ENCODE peak calls at places on chromosomes 13 and 19, in six cellular contexts. One of them, this sample, is unnamed.

GRCh38 chr19:35346193-35347052 is 1.3 kb upstream of the FFAR1 start:
- DNase-seq in heart right ventricle: no peak
- DNase-seq in tibial artery: peak; percentile 54
- DNase-seq in adrenal gland: no peak
- DNase-seq in aorta: peak; percentile 70
- DNase-seq in CD4-positive, alpha-beta memory T cell: peak; percentile 84
- DNase-seq in this sample: peak; percentile 35

GRCh38 chr19:15934332-15935078 is at the start of gene CYP4F11:
- DNase-seq in heart right ventricle: peak; percentile 69
- DNase-seq in tibial artery: peak; percentile 89
- DNase-seq in adrenal gland: peak; percentile 26
- DNase-seq in aorta: peak; percentile 94
- DNase-seq in CD4-positive, alpha-beta memory T cell: no peak
- DNase-seq in this sample: no peak

GRCh38 chr13:51230473-51231105 is 8.4 kb downstream of the FAM124A start:
- DNase-seq in heart right ventricle: peak; percentile 43
- DNase-seq in tibial artery: no peak
- DNase-seq in adrenal gland: peak; percentile 78
- DNase-seq in aorta: no peak
- DNase-seq in CD4-positive, alpha-beta memory T cell: no peak
- DNase-seq in this sample: no peak

GRCh38 chr13:112887151-112887550 is 81.9 kb upstream of the MCF2L start:
- DNase-seq in heart right ventricle: no peak
- DNase-seq in tibial artery: no peak
- DNase-seq in adrenal gland: no peak
- DNase-seq in aorta: no peak
- DNase-seq in CD4-positive, alpha-beta memory T cell: no peak
- DNase-seq in this sample: no peak

GRCh38 chr19:35776102-35776788 is 881 bp downstream of the ARHGAP33 start:
- DNase-seq in heart right ventricle: no peak
- DNase-seq in tibial artery: peak; percentile 63
- DNase-seq in adrenal gland: no peak
- DNase-seq in aorta: no peak
- DNase-seq in CD4-positive, alpha-beta memory T cell: no peak
- DNase-seq in this sample: no peak

GRCh38 chr13:113078895-113079720 is 26.5 kb upstream of the F7 start:
- DNase-seq in heart right ventricle: no peak
- DNase-seq in tibial artery: no peak
- DNase-seq in adrenal gland: no peak
- DNase-seq in aorta: peak; percentile 45
- DNase-seq in CD4-positive, alpha-beta memory T cell: no peak
- DNase-seq in this sample: no peak

GRCh38 chr13:32659736-32660135 is 73.5 kb downstream of the PDS5B start:
- DNase-seq in heart right ventricle: no peak
- DNase-seq in tibial artery: no peak
- DNase-seq in adrenal gland: no peak
- DNase-seq in aorta: no peak
- DNase-seq in CD4-positive, alpha-beta memory T cell: no peak
- DNase-seq in this sample: no peak

GRCh38 chr19:37977391-37977790 is 70.4 kb downstream of the SIPA1L3 start:
- DNase-seq in heart right ventricle: no peak
- DNase-seq in tibial artery: peak; percentile 28
- DNase-seq in adrenal gland: no peak
- DNase-seq in aorta: peak; percentile 44
- DNase-seq in CD4-positive, alpha-beta memory T cell: no peak
- DNase-seq in this sample: no peak

GRCh38 chr13:99958402-99959126 is 13.0 kb downstream of the ZIC5 start:
- DNase-seq in heart right ventricle: no peak
- DNase-seq in tibial artery: no peak
- DNase-seq in adrenal gland: no peak
- DNase-seq in aorta: no peak
- DNase-seq in CD4-positive, alpha-beta memory T cell: no peak
- DNase-seq in this sample: no peak

GRCh38 chr19:35041548-35042055 is at the start of gene HPN:
- DNase-seq in heart right ventricle: no peak
- DNase-seq in tibial artery: no peak
- DNase-seq in adrenal gland: no peak
- DNase-seq in aorta: no peak
- DNase-seq in CD4-positive, alpha-beta memory T cell: no peak
- DNase-seq in this sample: no peak

GRCh38 chr13:112072531-112073244 is 5.7 kb downstream of the SOX1 start:
- DNase-seq in heart right ventricle: peak; percentile 13
- DNase-seq in tibial artery: no peak
- DNase-seq in adrenal gland: no peak
- DNase-seq in aorta: no peak
- DNase-seq in CD4-positive, alpha-beta memory T cell: no peak
- DNase-seq in this sample: no peak

GRCh38 chr19:33472696-33473624 is 48.6 kb downstream of the PEPD start:
- DNase-seq in heart right ventricle: no peak
- DNase-seq in tibial artery: peak; percentile 28
- DNase-seq in adrenal gland: peak; percentile 43
- DNase-seq in aorta: peak; percentile 68
- DNase-seq in CD4-positive, alpha-beta memory T cell: no peak
- DNase-seq in this sample: no peak

GRCh38 chr13:83877901-83878300 is 4.4 kb downstream of the SLITRK1 start:
- DNase-seq in heart right ventricle: no peak
- DNase-seq in tibial artery: no peak
- DNase-seq in adrenal gland: no peak
- DNase-seq in aorta: no peak
- DNase-seq in CD4-positive, alpha-beta memory T cell: no peak
- DNase-seq in this sample: no peak

GRCh38 chr19:41351339-41352245 is 2.1 kb downstream of the TGFB1 start:
- DNase-seq in heart right ventricle: peak; percentile 72
- DNase-seq in tibial artery: peak; percentile 88
- DNase-seq in adrenal gland: peak; percentile 47
- DNase-seq in aorta: peak; percentile 89
- DNase-seq in CD4-positive, alpha-beta memory T cell: peak; percentile 90
- DNase-seq in this sample: no peak

GRCh38 chr13:100399455-100399854 is 189.1 kb downstream of the GGACT start:
- DNase-seq in heart right ventricle: no peak
- DNase-seq in tibial artery: no peak
- DNase-seq in adrenal gland: no peak
- DNase-seq in aorta: no peak
- DNase-seq in CD4-positive, alpha-beta memory T cell: no peak
- DNase-seq in this sample: no peak

GRCh38 chr13:75896271-75896670 is 260.1 kb downstream of the LMO7 start:
- DNase-seq in heart right ventricle: no peak
- DNase-seq in tibial artery: no peak
- DNase-seq in adrenal gland: no peak
- DNase-seq in aorta: no peak
- DNase-seq in CD4-positive, alpha-beta memory T cell: no peak
- DNase-seq in this sample: no peak

GRCh38 chr13:112685856-112686255 is 4.0 kb upstream of the ATP11A start:
- DNase-seq in heart right ventricle: no peak
- DNase-seq in tibial artery: peak; percentile 15
- DNase-seq in adrenal gland: peak; percentile 8
- DNase-seq in aorta: peak; percentile 25
- DNase-seq in CD4-positive, alpha-beta memory T cell: no peak
- DNase-seq in this sample: no peak

GRCh38 chr19:1451916-1452801 is 2.2 kb downstream of the APC2 start:
- DNase-seq in heart right ventricle: no peak
- DNase-seq in tibial artery: no peak
- DNase-seq in adrenal gland: no peak
- DNase-seq in aorta: no peak
- DNase-seq in CD4-positive, alpha-beta memory T cell: no peak
- DNase-seq in this sample: no peak

GRCh38 chr13:51816604-51817254 is 12.8 kb upstream of the DHRS12 start:
- DNase-seq in heart right ventricle: no peak
- DNase-seq in tibial artery: no peak
- DNase-seq in adrenal gland: no peak
- DNase-seq in aorta: no peak
- DNase-seq in CD4-positive, alpha-beta memory T cell: no peak
- DNase-seq in this sample: no peak

GRCh38 chr19:56566904-56567273 is 379 bp upstream of the ZNF470 start:
- DNase-seq in heart right ventricle: peak; percentile 67
- DNase-seq in tibial artery: peak; percentile 78
- DNase-seq in adrenal gland: peak; percentile 48
- DNase-seq in aorta: peak; percentile 87
- DNase-seq in CD4-positive, alpha-beta memory T cell: no peak
- DNase-seq in this sample: no peak

GRCh38 chr13:38566526-38566925 is 120.4 kb upstream of the FREM2 start:
- DNase-seq in heart right ventricle: no peak
- DNase-seq in tibial artery: no peak
- DNase-seq in adrenal gland: no peak
- DNase-seq in aorta: no peak
- DNase-seq in CD4-positive, alpha-beta memory T cell: no peak
- DNase-seq in this sample: no peak

GRCh38 chr13:24746618-24747247 is 17.2 kb upstream of the RNF17 start:
- DNase-seq in heart right ventricle: no peak
- DNase-seq in tibial artery: no peak
- DNase-seq in adrenal gland: no peak
- DNase-seq in aorta: no peak
- DNase-seq in CD4-positive, alpha-beta memory T cell: no peak
- DNase-seq in this sample: no peak

GRCh38 chr19:55377356-55378131 is 918 bp downstream of the TMEM190 start:
- DNase-seq in heart right ventricle: no peak
- DNase-seq in tibial artery: no peak
- DNase-seq in adrenal gland: no peak
- DNase-seq in aorta: no peak
- DNase-seq in CD4-positive, alpha-beta memory T cell: no peak
- DNase-seq in this sample: no peak

GRCh38 chr19:43532571-43532961 is 422 bp upstream of the ZNF575 start:
- DNase-seq in heart right ventricle: peak; percentile 62
- DNase-seq in tibial artery: peak; percentile 85
- DNase-seq in adrenal gland: peak; percentile 73
- DNase-seq in aorta: peak; percentile 82
- DNase-seq in CD4-positive, alpha-beta memory T cell: no peak
- DNase-seq in this sample: no peak

DNA sequence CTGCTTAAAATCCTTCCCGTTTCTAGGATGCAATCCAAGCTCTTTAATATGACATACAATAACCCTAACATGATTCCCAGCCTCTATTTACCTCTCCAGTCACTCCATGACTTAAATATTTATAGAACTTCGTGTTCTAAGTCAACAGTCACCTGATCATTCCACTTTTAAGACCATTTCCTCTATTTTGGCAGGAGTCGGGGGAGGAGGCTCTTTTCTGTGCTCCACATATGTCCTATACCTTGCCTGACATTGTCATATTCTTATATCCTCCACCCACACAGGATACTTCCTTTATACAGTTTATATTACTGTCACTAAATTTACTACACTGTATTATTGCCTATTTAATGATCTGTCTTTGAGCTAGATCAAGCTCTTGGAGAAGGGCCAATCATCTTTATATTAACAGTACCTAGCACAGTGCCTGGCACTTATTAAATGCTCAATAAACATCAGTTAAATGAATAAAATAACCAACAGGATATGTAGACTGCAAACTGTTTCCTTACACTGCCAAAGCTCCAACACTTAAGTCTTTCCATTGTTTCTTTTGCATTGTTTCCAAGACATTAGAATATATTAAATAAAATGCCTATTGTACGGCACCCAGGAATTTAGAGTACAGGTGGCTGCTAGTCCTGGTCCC is 2.7 kb downstream of the ARGLU1 start:
- DNase-seq in heart right ventricle: no peak
- DNase-seq in tibial artery: no peak
- DNase-seq in adrenal gland: no peak
- DNase-seq in aorta: no peak
- DNase-seq in CD4-positive, alpha-beta memory T cell: no peak
- DNase-seq in this sample: no peak
- H3K4me3 ChIP-seq in heart right ventricle: peak overlapping the region; percentile 79
- H3K4me3 ChIP-seq in tibial artery: peak overlapping the region; percentile 84
- H3K4me3 ChIP-seq in adrenal gland: no peak overlapping the region
- H3K4me3 ChIP-seq in aorta: no peak overlapping the region
- H3K4me3 ChIP-seq in CD4-positive, alpha-beta memory T cell: no peak overlapping the region
- H3K4me3 ChIP-seq in this sample: no peak overlapping the region

GRCh38 chr13:52868190-52868589 is 19.8 kb upstream of the PCDH8 start:
- DNase-seq in heart right ventricle: no peak
- DNase-seq in tibial artery: no peak
- DNase-seq in adrenal gland: no peak
- DNase-seq in aorta: no peak
- DNase-seq in CD4-positive, alpha-beta memory T cell: no peak
- DNase-seq in this sample: peak; percentile 18
- H3K4me3 ChIP-seq in heart right ventricle: no peak overlapping the region
- H3K4me3 ChIP-seq in tibial artery: no peak overlapping the region
- H3K4me3 ChIP-seq in adrenal gland: no peak overlapping the region
- H3K4me3 ChIP-seq in aorta: no peak overlapping the region
- H3K4me3 ChIP-seq in CD4-positive, alpha-beta memory T cell: no peak overlapping the region
- H3K4me3 ChIP-seq in this sample: no peak overlapping the region

GRCh38 chr19:18710986-18711751 is 27.7 kb downstream of the CRTC1 start:
- DNase-seq in heart right ventricle: peak; percentile 56
- DNase-seq in tibial artery: peak; percentile 81
- DNase-seq in adrenal gland: peak; percentile 89
- DNase-seq in aorta: peak; percentile 91
- DNase-seq in CD4-positive, alpha-beta memory T cell: no peak
- DNase-seq in this sample: no peak

GRCh38 chr19:18710186-18710585 is 26.7 kb downstream of the CRTC1 start:
- DNase-seq in heart right ventricle: no peak
- DNase-seq in tibial artery: no peak
- DNase-seq in adrenal gland: no peak
- DNase-seq in aorta: no peak
- DNase-seq in CD4-positive, alpha-beta memory T cell: no peak
- DNase-seq in this sample: no peak

GRCh38 chr19:18709546-18709945 is 26.1 kb downstream of the CRTC1 start:
- DNase-seq in heart right ventricle: no peak
- DNase-seq in tibial artery: no peak
- DNase-seq in adrenal gland: no peak
- DNase-seq in aorta: no peak
- DNase-seq in CD4-positive, alpha-beta memory T cell: no peak
- DNase-seq in this sample: no peak

GRCh38 chr19:18711893-18712292 is 28.4 kb downstream of the CRTC1 start:
- DNase-seq in heart right ventricle: no peak
- DNase-seq in tibial artery: no peak
- DNase-seq in adrenal gland: no peak
- DNase-seq in aorta: no peak
- DNase-seq in CD4-positive, alpha-beta memory T cell: no peak
- DNase-seq in this sample: no peak

DNA sequence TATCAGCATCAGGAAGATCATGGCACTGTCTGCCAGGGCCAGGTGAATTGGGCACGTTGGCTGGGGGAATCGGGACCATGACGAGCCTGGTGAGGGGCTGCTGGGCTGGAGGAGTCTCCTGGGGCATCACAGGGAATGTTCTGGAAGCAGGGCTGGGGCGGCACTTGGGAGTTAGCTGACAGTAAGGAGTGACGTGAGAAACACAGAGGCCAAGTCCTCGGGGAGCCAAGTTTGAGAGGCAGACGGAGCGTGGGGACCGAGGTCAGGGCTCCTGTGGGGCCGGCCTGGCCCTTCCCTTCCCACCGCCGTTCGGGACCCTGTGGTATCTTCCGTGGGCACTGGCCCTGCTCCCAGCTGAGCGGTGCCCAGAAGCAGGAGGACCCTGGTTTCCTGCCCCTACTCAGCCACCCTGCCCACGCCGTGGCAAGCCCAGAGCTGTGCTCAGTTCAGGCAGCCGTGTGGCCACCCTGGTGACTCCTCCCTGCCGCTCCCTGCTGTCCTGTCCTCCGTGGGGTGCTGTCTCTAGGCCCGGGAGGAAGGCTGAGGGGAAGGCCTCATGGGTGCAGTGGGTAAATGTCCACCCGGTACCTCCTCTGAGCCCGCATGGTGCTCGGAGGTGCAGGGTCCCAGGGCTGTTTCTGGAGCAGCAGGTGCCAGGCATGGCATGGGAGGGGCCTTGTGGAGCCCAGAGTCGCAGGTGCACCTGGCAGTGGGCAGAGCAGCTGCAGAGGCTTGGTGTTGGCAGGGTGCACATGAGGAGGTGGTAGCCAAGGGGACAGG is 25.2 kb downstream of the CRTC1 start:
- DNase-seq in heart right ventricle: no peak
- DNase-seq in tibial artery: peak; percentile 76
- DNase-seq in adrenal gland: no peak
- DNase-seq in aorta: peak; percentile 76
- DNase-seq in CD4-positive, alpha-beta memory T cell: no peak
- DNase-seq in this sample: no peak
- H3K4me3 ChIP-seq in heart right ventricle: no peak overlapping the region
- H3K4me3 ChIP-seq in tibial artery: no peak overlapping the region
- H3K4me3 ChIP-seq in adrenal gland: no peak overlapping the region
- H3K4me3 ChIP-seq in aorta: no peak overlapping the region
- H3K4me3 ChIP-seq in CD4-positive, alpha-beta memory T cell: no peak overlapping the region
- H3K4me3 ChIP-seq in this sample: no peak overlapping the region

GRCh38 chr13:67147257-67148218 is 82.6 kb downstream of the PCDH9 start:
- DNase-seq in heart right ventricle: no peak
- DNase-seq in tibial artery: no peak
- DNase-seq in adrenal gland: no peak
- DNase-seq in aorta: no peak
- DNase-seq in CD4-positive, alpha-beta memory T cell: no peak
- DNase-seq in this sample: no peak
- H3K4me3 ChIP-seq in heart right ventricle: peak overlapping the region; percentile 4
- H3K4me3 ChIP-seq in tibial artery: no peak overlapping the region
- H3K4me3 ChIP-seq in adrenal gland: no peak overlapping the region
- H3K4me3 ChIP-seq in aorta: no peak overlapping the region
- H3K4me3 ChIP-seq in CD4-positive, alpha-beta memory T cell: no peak overlapping the region
- H3K4me3 ChIP-seq in this sample: no peak overlapping the region